ENCODE peak calls at places on chromosomes 4 and X, in six cellular contexts. C, U, F, G, Z and Y are unnamed samples. For H3K36me3, the result is how much of the 10 kb centered on the place peaks cover.

GRCh38 chr4:98261291-98262271 is at the start of gene RAP1GDS1:
- DNase-seq in F (peak), G (peak), C (peak), U (peak), Z (peak), Y (peak)

GRCh38 chr4:21795091-21795490 is 153.5 kb downstream of the KCNIP4 start:
- DNase-seq in Z (no peak), C (no peak), G (peak), F (no peak), U (no peak), Y (no peak)

GRCh38 chr4:110107868-110108267 is 90.5 kb downstream of the ELOVL6 start:
- DNase-seq in G (no peak), U (no peak), F (no peak), Z (no peak), C (no peak), Y (no peak)

GRCh38 chrX:112081781-112082482 is 644 bp downstream of the TRPC5 start:
- DNase-seq in F (peak), U (no peak), G (no peak), Z (no peak), C (no peak), Y (no peak)

GRCh38 chr4:143399113-143399949 is 62.7 kb downstream of the GAB1 start:
- DNase-seq in F (peak), G (no peak), C (no peak), Z (no peak), U (no peak), Y (no peak)

GRCh38 chr4:27088491-27088890 is 227.8 kb downstream of the STIM2 start:
- DNase-seq in Z (peak), F (no peak), C (no peak), G (no peak), U (no peak), Y (no peak)

GRCh38 chrX:12885508-12885907 is 18.6 kb downstream of the TLR7 start:
- DNase-seq in G (no peak), F (no peak), Z (no peak), C (no peak), U (no peak), Y (no peak)

GRCh38 chr4:42865572-42866189 is 26.8 kb upstream of the GRXCR1 start:
- DNase-seq in U (no peak), Z (peak), F (peak), C (peak), G (peak), Y (no peak)

GRCh38 chr4:111945014-111945413 is 200.2 kb upstream of the FAM241A start:
- DNase-seq in C (no peak), Z (no peak), G (no peak), U (no peak), F (peak), Y (no peak)

GRCh38 chrX:42567268-42567667 is 210.7 kb downstream of the PPP1R2C start:
- DNase-seq in Z (no peak), U (no peak), F (no peak), C (no peak), G (no peak), Y (no peak)

GRCh38 chr4:17680985-17681920 is 66.8 kb downstream of the MED28 start:
- DNase-seq in G (no peak), U (no peak), C (no peak), Z (no peak), F (no peak), Y (no peak)

GRCh38 chrX:11363069-11363594 is 69.9 kb downstream of the AMELX start:
- DNase-seq in C (peak), F (no peak), Z (peak), G (no peak), U (no peak), Y (no peak)

GRCh38 chrX:19791562-19791961 is 95.8 kb downstream of the SH3KBP1 start:
- DNase-seq in Z (no peak), U (no peak), G (no peak), C (no peak), F (no peak), Y (no peak)

GRCh38 chrX:128973033-128973432 is 550.3 kb downstream of the SMARCA1 start:
- DNase-seq in C (no peak), U (no peak), Z (no peak), G (no peak), F (no peak), Y (no peak)

GRCh38 chr4:7811536-7812190 is 128.0 kb downstream of the AFAP1 start:
- DNase-seq in U (no peak), F (peak), Z (peak), C (peak), G (no peak), Y (no peak)

GRCh38 chr4:22522206-22522605 is 6.3 kb upstream of the ADGRA3 start:
- DNase-seq in Z (no peak), U (no peak), C (no peak), G (no peak), F (no peak), Y (no peak)

GRCh38 chr4:114472269-114473032 is 126.2 kb upstream of the UGT8 start:
- DNase-seq in U (no peak), C (no peak), Z (no peak), G (no peak), F (no peak), Y (no peak)

GRCh38 chr4:74055498-74055897 is 17.0 kb upstream of the CXCL3 start:
- DNase-seq in F (no peak), G (no peak), C (no peak), Z (no peak), U (no peak), Y (no peak)

GRCh38 chr4:165992263-165992662 is 119.2 kb downstream of the TLL1 start:
- DNase-seq in Z (no peak), F (no peak), C (no peak), G (no peak), U (no peak), Y (no peak)

GRCh38 chr4:81676552-81676951 is 204.8 kb upstream of the RASGEF1B start:
- DNase-seq in G (no peak), Z (peak), U (no peak), F (no peak), C (no peak), Y (no peak)

DNA sequence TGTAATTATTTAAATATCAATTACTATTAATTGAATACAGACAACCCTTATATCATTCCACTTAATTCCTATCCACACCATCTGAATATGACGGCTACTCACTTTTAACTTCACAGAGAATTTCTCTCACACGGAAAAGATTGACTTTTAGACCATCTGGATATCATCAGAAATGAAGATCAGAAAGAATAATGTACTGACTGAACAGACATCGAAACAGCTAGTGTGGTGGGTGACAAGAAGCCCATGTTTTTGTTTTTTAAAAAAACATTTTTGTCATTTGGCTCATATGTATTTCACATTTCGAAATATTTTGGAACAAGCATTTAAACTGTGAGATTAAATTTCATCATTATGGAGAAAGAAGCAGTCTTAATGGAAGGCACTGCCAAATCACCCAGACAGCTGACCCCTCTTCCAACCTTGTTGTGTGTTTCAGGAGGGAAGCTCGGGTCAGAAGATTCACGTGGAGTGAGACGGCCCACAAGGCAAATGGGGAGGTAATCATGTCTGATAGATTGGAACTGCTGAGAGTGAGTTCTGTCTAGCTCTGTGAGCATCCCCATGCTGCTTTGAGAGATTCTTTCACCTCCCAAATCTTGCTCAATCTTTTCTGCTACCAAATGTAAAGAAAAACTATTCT is 204.2 kb upstream of the RASGEF1B start:
- DNase-seq in F (no peak), Z (peak), G (no peak), C (no peak), U (no peak), Y (no peak)
- TF ChIP-seq CTCF in F (no peak), Z (no peak), G (no peak), C (no peak), U (no peak), Y (no peak)

GRCh38 chr4:101655847-101656246 is 134.7 kb upstream of the BANK1 start:
- DNase-seq in U (no peak), G (no peak), C (no peak), F (no peak), Z (no peak), Y (no peak)
- H3K36me3 ChIP-seq in U (under half), G (under half), C (under half), F (under half), Z (under half), Y (under half)

GRCh38 chrX:109733658-109734022 is 583 bp upstream of the ACSL4 start:
- DNase-seq in G (no peak), Z (no peak), U (no peak), C (no peak), F (peak), Y (no peak)

GRCh38 chrX:109735241-109735744 is 2.2 kb upstream of the ACSL4 start:
- DNase-seq in U (no peak), G (no peak), F (no peak), C (no peak), Z (no peak), Y (no peak)

GRCh38 chrX:109732780-109733657 is at the start of gene ACSL4:
- DNase-seq in F (peak), C (peak), G (peak), Z (peak), U (peak), Y (peak)

DNA sequence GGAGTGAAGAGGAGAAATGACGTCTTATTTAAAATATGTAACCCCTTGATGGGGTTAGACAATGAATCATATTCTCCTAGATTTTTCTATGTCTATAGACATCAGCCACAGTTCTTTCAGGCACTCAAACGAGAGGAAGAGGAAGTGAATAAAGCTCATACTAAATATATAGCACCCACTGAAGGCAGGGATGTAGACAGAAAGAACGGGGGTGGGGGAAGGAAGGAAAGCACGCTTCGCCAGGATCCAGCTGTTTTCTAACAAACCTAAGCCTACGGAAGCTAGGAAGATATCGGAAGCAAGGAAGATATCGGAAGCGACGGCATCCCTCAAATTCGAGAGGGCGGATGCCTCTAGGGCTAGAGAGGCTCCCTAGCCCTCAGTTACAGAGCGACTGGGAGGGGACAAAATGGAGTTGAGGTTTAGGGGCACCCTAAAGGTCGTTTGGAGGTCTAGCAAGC is 708 bp downstream of the ACSL4 start:
- DNase-seq in G (peak), F (peak), C (no peak), U (no peak), Z (peak), Y (no peak)
- H3K27ac ChIP-seq in G (peak), F (no peak), C (peak), U (peak), Z (peak), Y (peak)

GRCh38 chrX:46279925-46280313 is 265.3 kb downstream of the ZNF674 start:
- DNase-seq in F (no peak), Z (no peak), C (no peak), U (no peak), G (no peak), Y (no peak)

GRCh38 chrX:46278591-46278990 is 266.6 kb downstream of the ZNF674 start:
- DNase-seq in U (no peak), F (no peak), C (no peak), Z (no peak), G (no peak), Y (no peak)

DNA sequence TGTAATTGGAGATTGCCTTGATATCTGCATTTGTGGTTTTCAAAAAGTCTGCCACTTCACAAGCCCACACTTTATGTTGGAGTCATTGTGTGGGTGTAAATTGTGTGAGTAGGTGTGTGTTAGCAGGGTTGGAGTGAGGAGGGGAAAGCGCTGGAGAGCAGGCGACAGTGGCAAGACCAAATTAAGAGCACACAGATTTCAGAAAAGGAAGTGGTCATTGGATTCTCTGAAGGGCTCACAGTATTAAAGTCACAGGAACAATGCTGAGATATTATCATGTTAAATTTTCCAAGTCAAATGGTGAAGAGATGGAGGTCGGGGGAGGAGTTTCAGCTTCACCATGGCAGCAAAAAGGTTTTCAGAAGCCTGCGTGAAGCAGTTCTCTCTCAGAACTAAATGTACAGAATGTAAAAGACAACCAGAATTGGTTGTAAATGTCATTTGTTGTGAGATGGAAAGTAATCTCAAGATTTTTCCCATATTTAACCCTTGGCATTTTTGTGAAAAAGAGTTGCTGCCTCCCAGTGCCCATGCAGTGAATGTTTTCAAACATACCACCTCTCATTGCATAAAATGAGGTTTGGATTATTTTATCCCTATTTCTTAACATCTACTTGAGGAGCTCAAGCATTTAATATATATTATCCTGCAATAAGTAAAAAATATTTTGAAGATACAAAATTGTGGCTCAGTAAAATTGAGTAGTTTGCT is 265.9 kb downstream of the ZNF674 start:
- DNase-seq in C (no peak), U (no peak), G (no peak), Z (no peak), F (no peak), Y (no peak)
- TF ChIP-seq CTCF in C (no peak), U (no peak), G (no peak), Z (no peak), F (no peak), Y (no peak)

GRCh38 chrX:33183366-33183765 is 28.0 kb downstream of the DMD start:
- DNase-seq in U (no peak), Z (peak), C (no peak), G (no peak), F (no peak), Y (no peak)
- H3K36me3 ChIP-seq in U (under half), Z (under half), C (under half), G (under half), F (under half), Y (under half)

GRCh38 chr4:48271048-48271452 is 1.4 kb upstream of the TEC start:
- DNase-seq in F (no peak), C (no peak), U (no peak), Z (no peak), G (no peak), Y (no peak)
- H3K27ac ChIP-seq in F (no peak), C (no peak), U (no peak), Z (no peak), G (no peak), Y (no peak)

DNA sequence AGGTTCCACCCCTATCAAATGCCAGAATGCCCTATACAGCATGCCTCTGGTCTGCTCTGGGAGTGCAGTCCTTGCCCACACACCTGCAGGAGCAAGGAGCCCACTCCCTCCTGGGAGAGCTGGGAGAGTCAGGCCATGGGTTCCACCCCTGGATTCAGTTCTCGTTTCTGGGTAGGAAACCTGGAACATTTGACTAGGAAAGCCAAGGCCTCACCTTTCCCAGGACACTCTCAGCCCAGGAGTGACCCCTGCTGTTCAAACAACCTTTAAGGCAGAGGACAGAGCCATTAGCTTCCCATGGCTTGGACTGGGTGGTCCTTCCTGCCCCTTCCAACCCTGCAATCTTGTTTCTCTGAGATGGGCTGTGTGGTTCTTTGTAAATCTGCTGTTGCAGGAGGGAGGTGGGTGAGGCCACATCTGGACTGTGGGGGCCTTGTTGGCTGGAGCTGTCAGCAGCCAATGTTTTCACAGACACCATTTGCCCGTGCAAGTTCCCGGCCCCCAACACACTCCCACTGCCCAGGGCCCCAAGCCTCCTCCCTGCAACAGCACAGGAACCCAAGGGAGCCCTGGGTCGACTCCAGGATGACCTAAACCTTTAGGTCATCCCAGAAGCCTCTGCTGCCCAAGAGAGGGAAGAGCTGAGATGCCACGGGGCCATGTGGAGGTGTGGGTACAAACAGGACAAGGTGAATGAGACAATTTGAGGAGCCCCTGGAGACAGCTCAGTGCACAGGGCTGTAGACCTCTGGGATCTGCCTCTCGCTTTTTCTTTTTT is 104.4 kb downstream of the PJA1 start:
- DNase-seq in C (peak), F (peak), Z (peak), G (no peak), U (no peak), Y (no peak)
- TF ChIP-seq CTCF in C (no peak), F (peak), Z (peak), G (no peak), U (no peak), Y (peak)

DNA sequence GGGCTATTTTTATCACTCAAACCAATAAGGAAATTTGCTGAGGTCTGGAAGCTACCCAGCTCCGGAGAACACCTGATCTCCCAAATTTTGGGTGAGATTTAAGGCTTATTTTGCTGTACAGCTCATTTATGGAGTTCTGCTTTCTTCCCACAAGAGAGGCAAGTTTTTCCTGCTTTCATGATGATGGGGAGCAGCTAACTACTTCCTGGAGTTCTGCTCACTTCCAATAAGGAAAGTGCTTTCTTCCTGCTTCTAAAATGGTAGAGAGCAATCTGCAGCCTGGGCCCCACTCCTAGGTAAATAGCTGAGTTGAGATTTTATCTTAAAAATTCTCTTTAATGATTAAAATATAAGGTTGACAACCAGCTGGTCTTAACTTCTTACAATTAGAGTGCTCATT is 606.0 kb upstream of the HTR2C start:
- DNase-seq in F (no peak), G (no peak), U (no peak), Z (no peak), C (no peak), Y (no peak)
- H3K36me3 ChIP-seq in F (under half), G (under half), U (under half), Z (under half), C (under half), Y (under half)

DNA sequence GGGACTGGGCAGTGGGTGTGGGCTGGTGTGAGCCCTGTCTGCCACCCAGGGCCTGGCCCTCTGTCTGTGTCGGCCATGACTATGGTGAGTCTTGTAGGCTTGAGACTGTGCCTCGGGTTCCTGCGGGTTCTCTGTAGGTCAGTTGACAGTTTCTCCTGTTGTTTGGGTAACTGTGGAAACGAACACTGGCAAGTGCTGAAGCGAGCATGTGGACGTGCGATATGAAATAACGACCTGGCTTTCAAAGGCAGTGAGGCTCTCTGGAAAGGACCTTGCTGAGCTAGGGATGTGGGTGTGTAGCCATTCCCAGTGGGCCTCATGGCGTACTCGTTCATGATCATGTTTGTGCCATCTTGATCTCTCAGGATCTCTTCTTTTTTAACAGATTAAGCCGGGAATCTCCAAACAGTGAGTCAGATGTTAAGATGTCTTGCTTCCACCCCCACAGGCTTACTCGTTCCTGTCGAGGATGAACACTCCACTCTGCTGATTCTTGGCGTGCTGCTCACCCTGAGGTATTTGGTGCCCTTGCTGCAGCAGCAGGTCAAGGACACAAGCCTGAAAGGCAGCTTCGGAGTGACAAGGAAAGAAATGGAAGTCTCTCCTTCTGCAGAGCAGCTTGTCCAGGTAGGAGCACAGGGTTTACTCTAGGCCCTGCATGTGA is 41.3 kb downstream of the HTT start:
- DNase-seq in F (no peak), Z (no peak), C (no peak), G (no peak), U (no peak), Y (no peak)
- H3K27ac ChIP-seq in F (no peak), Z (no peak), C (no peak), G (no peak), U (no peak), Y (no peak)